ENCODE peak calls at places on chromosomes 7 and 10, in eight cellular contexts. R, G, F, W, Y, P, J and Z are unnamed samples.

GRCh38 chr10:88682491-88682890 is 18.2 kb downstream of the LIPF start:
- DNase-seq in R (no peak), G (no peak), F (no peak), W (no peak), Y (no peak), P (no peak), J (no peak), Z (no peak)

GRCh38 chr7:26705567-26705966 is 158.8 kb downstream of the SKAP2 start:
- DNase-seq in R (no peak), G (peak; percentile 69), F (no peak), W (peak; percentile 97), Y (no peak), P (no peak), J (peak; percentile 22), Z (peak; percentile 39)

GRCh38 chr7:151759591-151760042 is 117.3 kb downstream of the PRKAG2 start:
- DNase-seq in R (peak; percentile 88), G (peak; percentile 71), F (peak; percentile 69), W (peak; percentile 75), Y (peak; percentile 71), P (no peak), J (peak; percentile 57), Z (no peak)

GRCh38 chr7:117937726-117938483 is 64.7 kb upstream of the CTTNBP2 start:
- DNase-seq in R (no peak), G (no peak), F (no peak), W (no peak), Y (no peak), P (no peak), J (no peak), Z (no peak)

GRCh38 chr10:112988839-112989406 is 38.9 kb downstream of the TCF7L2 start:
- DNase-seq in R (no peak), G (no peak), F (no peak), W (no peak), Y (no peak), P (no peak), J (peak; percentile 41), Z (no peak)

GRCh38 chr7:73483171-73483570 is 38.9 kb downstream of the BAZ1B start:
- DNase-seq in R (no peak), G (no peak), F (no peak), W (no peak), Y (no peak), P (no peak), J (no peak), Z (no peak)

GRCh38 chr10:33258951-33259350 is 75.5 kb downstream of the NRP1 start:
- DNase-seq in R (peak; percentile 59), G (peak; percentile 58), F (no peak), W (peak; percentile 51), Y (no peak), P (no peak), J (no peak), Z (no peak)

GRCh38 chr7:106630648-106631047 is 30.3 kb downstream of the CCDC71L start:
- DNase-seq in R (no peak), G (no peak), F (no peak), W (no peak), Y (no peak), P (no peak), J (no peak), Z (no peak)

GRCh38 chr10:74612195-74612594 is 214.2 kb upstream of the KAT6B start:
- DNase-seq in R (no peak), G (no peak), F (no peak), W (peak; percentile 39), Y (no peak), P (no peak), J (no peak), Z (no peak)

GRCh38 chr7:77383333-77383740 is 32.8 kb downstream of the GSAP start:
- DNase-seq in R (no peak), G (no peak), F (no peak), W (peak; percentile 68), Y (no peak), P (no peak), J (no peak), Z (no peak)

DNA sequence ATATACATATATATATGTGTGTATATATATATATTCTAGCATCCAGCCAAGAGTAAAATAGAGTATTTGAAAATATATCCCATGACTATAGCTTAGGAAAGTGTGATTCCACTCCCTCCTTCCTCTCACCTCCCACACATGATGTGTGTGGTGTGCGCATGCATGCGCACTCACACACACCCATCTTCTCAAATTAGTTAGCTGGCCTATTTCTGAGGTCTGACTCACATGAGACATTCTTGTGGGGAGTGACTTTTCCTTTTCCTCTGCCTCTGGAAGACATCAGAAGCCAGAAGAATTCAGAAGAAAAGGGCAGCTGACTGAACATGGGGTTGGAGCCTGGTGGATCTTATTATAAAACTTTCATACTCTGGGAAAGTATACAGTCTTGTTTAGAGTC is 793.5 kb upstream of the ZNF722 start:
- DNase-seq in R (no peak), G (no peak), F (no peak), W (no peak), Y (no peak), P (no peak), J (no peak), Z (no peak)
- H3K9me3 ChIP-seq in R (peaks cover 90% of the 10 kb centered on the region), G (peaks cover 7% of the 10 kb centered on the region), F (no peaks in the 10 kb centered on the region), W (no peaks in the 10 kb centered on the region), Y (no peaks in the 10 kb centered on the region), P (no peaks in the 10 kb centered on the region), J (no peaks in the 10 kb centered on the region), Z (peaks cover 67% of the 10 kb centered on the region)

GRCh38 chr7:157667261-157667660 is 330.5 kb downstream of the DNAJB6 start:
- DNase-seq in R (no peak), G (no peak), F (peak; percentile 6), W (no peak), Y (no peak), P (no peak), J (peak; percentile 8), Z (peak; percentile 11)
- H3K9me3 ChIP-seq in R (no peaks in the 10 kb centered on the region), G (no peaks in the 10 kb centered on the region), F (no peaks in the 10 kb centered on the region), W (no peaks in the 10 kb centered on the region), Y (no peaks in the 10 kb centered on the region), P (no peaks in the 10 kb centered on the region), J (no peaks in the 10 kb centered on the region), Z (no peaks in the 10 kb centered on the region)

GRCh38 chr7:157682946-157683239 is 346.1 kb downstream of the DNAJB6 start:
- DNase-seq in R (no peak), G (no peak), F (no peak), W (no peak), Y (no peak), P (no peak), J (no peak), Z (no peak)
- H3K9me3 ChIP-seq in R (no peaks in the 10 kb centered on the region), G (no peaks in the 10 kb centered on the region), F (no peaks in the 10 kb centered on the region), W (no peaks in the 10 kb centered on the region), Y (no peaks in the 10 kb centered on the region), P (no peaks in the 10 kb centered on the region), J (no peaks in the 10 kb centered on the region), Z (no peaks in the 10 kb centered on the region)

GRCh38 chr7:114934074-114934473 is 12.2 kb downstream of the MDFIC start:
- DNase-seq in R (no peak), G (no peak), F (no peak), W (no peak), Y (no peak), P (no peak), J (no peak), Z (no peak)
- H3K9me3 ChIP-seq in R (no peaks in the 10 kb centered on the region), G (no peaks in the 10 kb centered on the region), F (no peaks in the 10 kb centered on the region), W (no peaks in the 10 kb centered on the region), Y (no peaks in the 10 kb centered on the region), P (no peaks in the 10 kb centered on the region), J (no peaks in the 10 kb centered on the region), Z (no peaks in the 10 kb centered on the region)

DNA sequence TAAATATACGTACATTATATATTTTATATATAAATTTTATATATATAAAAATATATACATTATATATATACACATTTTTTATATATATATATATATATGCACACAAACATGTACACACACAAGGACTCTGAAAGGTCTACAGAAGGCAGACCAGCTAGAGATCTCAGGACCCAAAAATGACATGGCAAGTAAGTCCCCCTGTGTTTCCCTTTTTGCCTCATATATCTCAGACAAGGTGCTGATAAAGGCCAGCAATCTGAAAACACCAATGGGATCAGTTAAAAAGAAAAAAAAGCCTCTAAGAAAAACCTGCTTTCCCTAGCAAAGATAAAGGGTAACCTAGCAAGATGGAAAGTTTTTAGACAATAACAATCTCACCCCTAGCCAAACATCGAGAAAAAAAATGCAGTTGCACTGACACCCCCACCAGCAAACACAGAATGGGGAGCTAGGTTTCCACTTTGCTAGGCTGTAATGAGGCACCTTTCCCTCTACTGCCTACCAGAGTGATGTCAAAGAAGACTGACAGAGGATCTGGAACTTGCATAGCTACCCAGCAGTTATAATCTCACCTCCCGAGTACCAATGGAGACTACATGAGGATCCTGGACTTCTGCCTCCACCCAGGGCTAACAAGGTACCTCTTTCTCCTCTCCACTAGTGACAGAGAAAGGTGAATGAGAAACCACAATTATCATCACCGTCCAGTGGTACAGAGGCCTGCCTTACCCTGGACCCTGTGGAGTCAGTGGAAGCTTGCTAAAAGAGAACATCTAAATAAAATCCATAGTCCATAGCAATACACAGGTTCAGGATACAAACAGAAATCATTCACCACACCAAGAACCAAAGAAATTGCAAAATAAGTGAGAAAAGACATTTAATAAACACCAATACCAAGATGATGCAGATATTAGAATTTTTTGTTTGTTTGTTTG is 240.8 kb downstream of the ARHGAP12 start:
- DNase-seq in R (no peak), G (no peak), F (no peak), W (peak; percentile 31), Y (no peak), P (no peak), J (no peak), Z (no peak)
- H3K9me3 ChIP-seq in R (peaks cover 19% of the 10 kb centered on the region), G (peaks cover 54% of the 10 kb centered on the region), F (no peaks in the 10 kb centered on the region), W (peaks cover 17% of the 10 kb centered on the region), Y (no peaks in the 10 kb centered on the region), P (no peaks in the 10 kb centered on the region), J (no peaks in the 10 kb centered on the region), Z (peaks cover 26% of the 10 kb centered on the region)

GRCh38 chr7:146892151-146892550 is 775.5 kb downstream of the CNTNAP2 start:
- DNase-seq in R (no peak), G (no peak), F (no peak), W (no peak), Y (no peak), P (no peak), J (no peak), Z (no peak)

DNA sequence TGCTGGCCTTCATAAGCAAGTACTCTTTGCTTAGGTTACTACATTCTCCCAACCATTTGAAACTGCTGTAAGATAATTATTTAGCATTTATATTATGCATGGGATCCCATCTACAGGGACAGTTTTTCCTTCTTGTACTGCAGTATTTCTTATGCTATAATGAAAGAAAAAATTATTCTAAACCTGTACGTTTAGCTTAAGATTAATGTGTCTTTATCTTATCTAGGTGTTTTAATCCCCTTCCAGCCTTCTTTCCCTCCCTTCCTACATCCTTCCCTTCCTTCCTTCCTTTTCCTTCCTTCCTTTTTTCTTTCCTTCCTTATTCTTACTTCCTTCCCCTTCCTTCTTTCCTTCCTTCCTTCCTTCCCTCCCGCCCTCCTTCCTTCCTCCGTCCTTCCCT is 778.3 kb downstream of the CNTNAP2 start:
- DNase-seq in R (no peak), G (no peak), F (no peak), W (no peak), Y (no peak), P (no peak), J (no peak), Z (no peak)
- H3K9me3 ChIP-seq in R (no peaks in the 10 kb centered on the region), G (peaks cover 4% of the 10 kb centered on the region), F (no peaks in the 10 kb centered on the region), W (no peaks in the 10 kb centered on the region), Y (no peaks in the 10 kb centered on the region), P (no peaks in the 10 kb centered on the region), J (no peaks in the 10 kb centered on the region), Z (peaks cover 24% of the 10 kb centered on the region)

DNA sequence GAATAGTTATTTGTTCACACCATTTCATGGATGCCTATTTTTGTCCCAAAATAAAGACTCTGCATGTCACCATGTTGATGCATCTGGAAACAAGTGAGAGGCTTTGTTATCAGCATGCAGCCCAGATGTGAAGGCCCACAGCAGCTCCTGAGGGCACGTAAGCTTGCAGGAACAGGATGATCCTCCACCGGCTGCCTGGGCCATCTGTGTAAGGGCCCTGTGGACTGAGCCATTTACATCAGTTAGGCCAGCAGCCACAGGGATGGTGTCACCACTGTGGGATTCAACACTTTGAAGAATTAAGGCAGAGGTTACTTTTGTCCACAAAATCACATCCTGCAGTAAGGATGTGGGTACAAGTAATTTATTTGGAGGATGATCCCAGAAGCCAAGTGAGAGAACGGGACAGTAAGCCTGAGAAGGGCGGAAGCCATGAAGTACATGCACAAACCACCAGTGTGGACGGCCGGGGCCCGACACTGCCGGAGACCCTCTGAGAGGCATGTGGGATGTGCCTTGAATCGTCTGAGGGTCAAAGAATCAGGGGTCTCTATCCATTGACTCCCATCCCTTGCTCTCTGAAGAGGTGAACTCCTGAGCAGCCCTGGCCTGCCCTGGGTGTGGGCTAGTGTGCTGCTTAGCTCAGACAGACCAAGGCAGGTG is 609.7 kb downstream of the DNAJB6 start:
- DNase-seq in R (no peak), G (no peak), F (no peak), W (no peak), Y (no peak), P (no peak), J (no peak), Z (no peak)
- H3K9me3 ChIP-seq in R (peaks cover 9% of the 10 kb centered on the region), G (peaks cover 22% of the 10 kb centered on the region), F (no peaks in the 10 kb centered on the region), W (no peaks in the 10 kb centered on the region), Y (no peaks in the 10 kb centered on the region), P (no peaks in the 10 kb centered on the region), J (peaks cover 6% of the 10 kb centered on the region), Z (peaks cover 11% of the 10 kb centered on the region)